ENCODE peak calls at places on chromosome 3, in four cellular contexts. One of them, this sample, is unnamed.
A peak's percentile ranks its signal among the peaks of the same experiment; 100 is the strongest.

GRCh38 chr3:188789201-188789600 is 382.6 kb upstream of the TPRG1 start:
- DNase-seq in body of pancreas: no peak
- DNase-seq in iris pigment epithelial cell: peak; percentile 58
- DNase-seq in neural crest cell: no peak
- DNase-seq in this sample: no peak

GRCh38 chr3:107574650-107575049 is 51.9 kb downstream of the BBX start:
- DNase-seq in body of pancreas: no peak
- DNase-seq in iris pigment epithelial cell: peak; percentile 51
- DNase-seq in neural crest cell: no peak
- DNase-seq in this sample: no peak

GRCh38 chr3:130014526-130014925 is 40.0 kb downstream of the TRH start:
- DNase-seq in body of pancreas: no peak
- DNase-seq in iris pigment epithelial cell: no peak
- DNase-seq in neural crest cell: no peak
- DNase-seq in this sample: no peak

GRCh38 chr3:39592729-39593128 is 125.2 kb downstream of the MOBP start:
- DNase-seq in body of pancreas: no peak
- DNase-seq in iris pigment epithelial cell: no peak
- DNase-seq in neural crest cell: no peak
- DNase-seq in this sample: no peak

GRCh38 chr3:11737742-11738141 is 94.0 kb upstream of the VGLL4 start:
- DNase-seq in body of pancreas: no peak
- DNase-seq in iris pigment epithelial cell: no peak
- DNase-seq in neural crest cell: no peak
- DNase-seq in this sample: no peak

GRCh38 chr3:11556851-11557644 is 86.7 kb downstream of the VGLL4 start:
- DNase-seq in body of pancreas: peak; percentile 9
- DNase-seq in iris pigment epithelial cell: peak; percentile 93
- DNase-seq in neural crest cell: no peak
- DNase-seq in this sample: no peak

GRCh38 chr3:197750863-197751737 is 1.4 kb downstream of the FYTTD1 start:
- DNase-seq in body of pancreas: peak; percentile 55
- DNase-seq in iris pigment epithelial cell: peak; percentile 56
- DNase-seq in neural crest cell: peak; percentile 5
- DNase-seq in this sample: peak; percentile 40

GRCh38 chr3:127604546-127605165 is 6.4 kb downstream of the MCM2 start:
- DNase-seq in body of pancreas: no peak
- DNase-seq in iris pigment epithelial cell: no peak
- DNase-seq in neural crest cell: no peak
- DNase-seq in this sample: no peak